ENCODE peak calls at places on chromosomes 5 and 9, in four cellular contexts. P is GM12865, C is ovary, E is transverse colon. L is an unnamed sample.

GRCh38 chr5:124865603-124866354 is 119.3 kb upstream of the ZNF608 start:
- DNase-seq in P (no peak), C (no peak), E (no peak), L (no peak)

GRCh38 chr5:8807636-8808035 is 738.2 kb downstream of the SEMA5A start:
- DNase-seq in E (no peak), P (no peak), C (no peak), L (peak)

GRCh38 chr9:129109504-129109903 is 1.1 kb downstream of the CRAT start:
- DNase-seq in E (peak), P (peak), C (no peak), L (peak)

GRCh38 chr9:117247271-117247670 is 167.6 kb downstream of the ASTN2 start:
- DNase-seq in P (peak), C (no peak), E (no peak), L (no peak)

GRCh38 chr9:130931508-130932150 is 7.4 kb downstream of the FIBCD1 start:
- DNase-seq in C (no peak), E (no peak), P (peak), L (peak)

GRCh38 chr5:89090021-89090420 is 207.0 kb upstream of the MEF2C start:
- DNase-seq in P (no peak), E (no peak), C (no peak), L (no peak)

GRCh38 chr5:2158767-2159166 is 276.0 kb upstream of the IRX4 start:
- DNase-seq in E (no peak), C (no peak), P (no peak), L (no peak)

GRCh38 chr9:92160786-92161185 is 45.6 kb upstream of the SPTLC1 start:
- DNase-seq in C (no peak), P (no peak), E (no peak), L (no peak)

GRCh38 chr9:81022177-81022576 is 667.2 kb downstream of the TLE1 start:
- DNase-seq in E (no peak), C (no peak), P (no peak), L (no peak)

DNA sequence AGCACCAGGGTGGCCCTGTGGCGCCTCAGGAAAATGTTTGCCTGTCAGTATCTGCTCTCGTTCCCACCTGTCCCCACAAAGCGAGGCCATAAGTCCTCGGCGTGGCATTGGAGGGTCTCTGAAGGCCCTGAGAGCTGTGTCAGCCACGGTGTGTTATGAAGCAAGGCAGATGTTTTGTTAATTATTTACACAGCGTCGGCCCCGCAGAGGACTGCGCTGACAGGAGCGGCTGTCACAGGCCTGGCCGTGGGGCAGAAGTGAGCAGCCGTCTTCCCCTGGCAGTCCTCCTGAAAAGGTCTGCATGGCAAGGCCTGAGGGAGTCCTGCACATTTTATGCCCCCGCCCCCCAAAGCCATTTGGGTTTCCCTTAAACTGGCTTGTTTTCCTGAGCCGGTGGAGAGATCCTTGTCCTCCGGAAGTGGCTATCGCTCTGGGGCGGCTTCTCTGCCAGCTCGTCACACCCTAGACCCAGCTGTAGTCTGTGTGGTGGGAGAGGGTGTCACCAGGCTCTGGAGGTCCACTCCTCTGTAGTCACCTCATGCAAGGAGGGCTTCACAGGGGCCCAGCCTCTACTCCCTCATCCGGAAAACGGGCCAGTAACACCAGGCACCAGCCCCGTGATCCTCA is 6.2 kb downstream of the NEK6 start:
- DNase-seq in E (no peak), C (no peak), P (peak), L (no peak)
- H3K4me3 ChIP-seq in E (no peak), C (no peak), P (peak), L (no peak)

GRCh38 chr5:135035678-135036030 is 1.6 kb upstream of the PITX1 start:
- DNase-seq in P (no peak), E (no peak), C (no peak), L (no peak)
- TF ChIP-seq CTCF in P (no peak), E (no peak), C (no peak), L (no peak)

GRCh38 chr5:178163772-178164735 is 10.4 kb upstream of the NHP2 start:
- DNase-seq in C (peak), E (peak), P (peak), L (peak)
- H3K4me3 ChIP-seq in C (no peak), E (no peak), P (no peak), L (no peak)

GRCh38 chr5:149240354-149240998 is 31.2 kb upstream of the AFAP1L1 start:
- DNase-seq in C (no peak), P (peak), E (peak), L (peak)

GRCh38 chr5:149238540-149238939 is 33.1 kb upstream of the AFAP1L1 start:
- DNase-seq in C (no peak), E (no peak), P (no peak), L (peak)

GRCh38 chr5:149235841-149236240 is 35.8 kb upstream of the AFAP1L1 start:
- DNase-seq in E (no peak), C (no peak), P (no peak), L (no peak)

GRCh38 chr5:149239917-149240316 is 31.7 kb upstream of the AFAP1L1 start:
- DNase-seq in P (no peak), E (no peak), C (no peak), L (no peak)

GRCh38 chr5:149237662-149238061 is 34.0 kb upstream of the AFAP1L1 start:
- DNase-seq in P (no peak), C (no peak), E (no peak), L (no peak)
- TF ChIP-seq CTCF in P (no peak), C (no peak), E (no peak), L (no peak)

GRCh38 chr9:137428841-137429545 is 5.8 kb downstream of the NOXA1 start:
- DNase-seq in E (no peak), P (no peak), C (peak), L (no peak)

GRCh38 chr9:137431416-137431931 is 8.3 kb downstream of the NOXA1 start:
- DNase-seq in P (no peak), C (peak), E (no peak), L (no peak)

GRCh38 chr9:137430723-137431415 is 7.7 kb downstream of the NOXA1 start:
- DNase-seq in P (no peak), E (no peak), C (peak), L (no peak)

GRCh38 chr9:137429546-137429890 is 6.3 kb downstream of the NOXA1 start:
- DNase-seq in P (no peak), C (peak), E (no peak), L (no peak)

GRCh38 chr9:137429974-137430722 is 7.0 kb downstream of the NOXA1 start:
- DNase-seq in P (peak), E (peak), C (peak), L (no peak)
- H3K4me3 ChIP-seq in P (no peak), E (no peak), C (no peak), L (no peak)

GRCh38 chr9:120221844-120222243 is 358.1 kb downstream of the CDK5RAP2 start:
- DNase-seq in P (no peak), E (no peak), C (no peak), L (no peak)
- TF ChIP-seq CTCF in P (no peak), E (no peak), C (no peak), L (no peak)